ENCODE peak calls at places on chromosomes 16 and 17, in four cellular contexts. One of them, this sample, is unnamed.

GRCh38 chr16:18816286-18816685 is 14.9 kb upstream of the ARL6IP1 start:
- DNase-seq in transverse colon: no peak
- DNase-seq in SJSA1: no peak
- DNase-seq in esophagus muscularis mucosa: no peak
- DNase-seq in this sample: no peak

GRCh38 chr16:27844826-27845225 is 218.7 kb downstream of the GSG1L start:
- DNase-seq in transverse colon: no peak
- DNase-seq in SJSA1: no peak
- DNase-seq in esophagus muscularis mucosa: no peak
- DNase-seq in this sample: no peak

GRCh38 chr17:68718924-68719323 is 117.8 kb upstream of the FAM20A start:
- DNase-seq in transverse colon: no peak
- DNase-seq in SJSA1: no peak
- DNase-seq in esophagus muscularis mucosa: no peak
- DNase-seq in this sample: no peak

GRCh38 chr16:52548261-52549010 is 1.5 kb upstream of the TOX3 start:
- DNase-seq in transverse colon: no peak
- DNase-seq in SJSA1: no peak
- DNase-seq in esophagus muscularis mucosa: no peak
- DNase-seq in this sample: no peak

GRCh38 chr17:59565959-59566324 is 532 bp downstream of the DHX40 start:
- DNase-seq in transverse colon: peak
- DNase-seq in SJSA1: peak
- DNase-seq in esophagus muscularis mucosa: no peak
- DNase-seq in this sample: peak

GRCh38 chr17:64357191-64357981 is 33.3 kb downstream of the PECAM1 start:
- DNase-seq in transverse colon: peak
- DNase-seq in SJSA1: peak
- DNase-seq in esophagus muscularis mucosa: peak
- DNase-seq in this sample: peak

GRCh38 chr17:50516980-50517379 is 8.7 kb downstream of the MYCBPAP start:
- DNase-seq in transverse colon: no peak
- DNase-seq in SJSA1: no peak
- DNase-seq in esophagus muscularis mucosa: no peak
- DNase-seq in this sample: no peak

GRCh38 chr17:60390881-60391418 is 983 bp downstream of the USP32 start:
- DNase-seq in transverse colon: peak
- DNase-seq in SJSA1: peak
- DNase-seq in esophagus muscularis mucosa: peak
- DNase-seq in this sample: no peak

GRCh38 chr17:80694085-80694991 is 149.7 kb downstream of the RPTOR start:
- DNase-seq in transverse colon: no peak
- DNase-seq in SJSA1: no peak
- DNase-seq in esophagus muscularis mucosa: no peak
- DNase-seq in this sample: no peak

GRCh38 chr16:47196457-47196856 is 52.7 kb upstream of the NETO2 start:
- DNase-seq in transverse colon: no peak
- DNase-seq in SJSA1: no peak
- DNase-seq in esophagus muscularis mucosa: no peak
- DNase-seq in this sample: no peak

GRCh38 chr16:4450430-4450829 is 24.0 kb downstream of the NMRAL1 start:
- DNase-seq in transverse colon: no peak
- DNase-seq in SJSA1: no peak
- DNase-seq in esophagus muscularis mucosa: no peak
- DNase-seq in this sample: no peak

GRCh38 chr17:81190591-81190990 is 24.6 kb upstream of the AATK start:
- DNase-seq in transverse colon: no peak
- DNase-seq in SJSA1: no peak
- DNase-seq in esophagus muscularis mucosa: no peak
- DNase-seq in this sample: no peak

GRCh38 chr17:49494937-49495841 is at the start of gene NGFR:
- DNase-seq in transverse colon: peak
- DNase-seq in SJSA1: peak
- DNase-seq in esophagus muscularis mucosa: no peak
- DNase-seq in this sample: no peak

GRCh38 chr16:11015607-11016006 is 71.2 kb downstream of the CLEC16A start:
- DNase-seq in transverse colon: no peak
- DNase-seq in SJSA1: no peak
- DNase-seq in esophagus muscularis mucosa: no peak
- DNase-seq in this sample: no peak

DNA sequence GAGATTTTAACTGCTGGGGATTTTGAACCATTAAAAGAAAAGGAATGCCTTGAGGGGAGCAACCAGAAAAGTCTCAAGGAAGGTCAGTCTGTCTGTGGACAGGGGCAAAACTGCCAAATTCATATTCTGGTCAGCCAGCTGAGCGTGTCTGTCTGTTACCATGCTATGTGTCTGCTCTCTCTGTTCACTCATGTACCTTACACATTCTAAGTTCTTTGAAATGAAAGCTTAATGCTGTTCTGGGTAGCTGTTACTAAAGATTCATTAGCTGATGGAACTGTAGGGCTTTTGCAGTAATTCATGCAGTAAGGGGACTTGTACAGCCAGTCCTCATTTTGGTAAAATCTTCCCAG is 115.8 kb downstream of the MRTFB start:
- DNase-seq in transverse colon: no peak
- DNase-seq in SJSA1: no peak
- DNase-seq in esophagus muscularis mucosa: no peak
- DNase-seq in this sample: no peak
- H3K4me3 ChIP-seq in transverse colon: peak
- H3K4me3 ChIP-seq in SJSA1: no peak
- H3K4me3 ChIP-seq in esophagus muscularis mucosa: peak
- H3K4me3 ChIP-seq in this sample: peak

GRCh38 chr16:31149332-31149731 is 534 bp downstream of the PRSS36 start:
- DNase-seq in transverse colon: peak
- DNase-seq in SJSA1: no peak
- DNase-seq in esophagus muscularis mucosa: no peak
- DNase-seq in this sample: no peak

GRCh38 chr16:31148896-31149295 is 970 bp downstream of the PRSS36 start:
- DNase-seq in transverse colon: no peak
- DNase-seq in SJSA1: no peak
- DNase-seq in esophagus muscularis mucosa: no peak
- DNase-seq in this sample: no peak

GRCh38 chr16:31149894-31150890 is at the start of gene PRSS36:
- DNase-seq in transverse colon: peak
- DNase-seq in SJSA1: no peak
- DNase-seq in esophagus muscularis mucosa: no peak
- DNase-seq in this sample: no peak

GRCh38 chr16:31147574-31147973 is 2.3 kb downstream of the PRSS36 start:
- DNase-seq in transverse colon: no peak
- DNase-seq in SJSA1: no peak
- DNase-seq in esophagus muscularis mucosa: no peak
- DNase-seq in this sample: no peak

GRCh38 chr16:31148281-31148728 is 1.6 kb downstream of the PRSS36 start:
- DNase-seq in transverse colon: peak
- DNase-seq in SJSA1: no peak
- DNase-seq in esophagus muscularis mucosa: no peak
- DNase-seq in this sample: no peak
- H3K4me3 ChIP-seq in transverse colon: peak
- H3K4me3 ChIP-seq in SJSA1: no peak
- H3K4me3 ChIP-seq in esophagus muscularis mucosa: no peak
- H3K4me3 ChIP-seq in this sample: no peak

GRCh38 chr17:2357237-2357636 is 19.9 kb downstream of the SGSM2 start:
- DNase-seq in transverse colon: no peak
- DNase-seq in SJSA1: no peak
- DNase-seq in esophagus muscularis mucosa: no peak
- DNase-seq in this sample: no peak
- H3K4me3 ChIP-seq in transverse colon: no peak
- H3K4me3 ChIP-seq in SJSA1: no peak
- H3K4me3 ChIP-seq in esophagus muscularis mucosa: no peak
- H3K4me3 ChIP-seq in this sample: no peak

DNA sequence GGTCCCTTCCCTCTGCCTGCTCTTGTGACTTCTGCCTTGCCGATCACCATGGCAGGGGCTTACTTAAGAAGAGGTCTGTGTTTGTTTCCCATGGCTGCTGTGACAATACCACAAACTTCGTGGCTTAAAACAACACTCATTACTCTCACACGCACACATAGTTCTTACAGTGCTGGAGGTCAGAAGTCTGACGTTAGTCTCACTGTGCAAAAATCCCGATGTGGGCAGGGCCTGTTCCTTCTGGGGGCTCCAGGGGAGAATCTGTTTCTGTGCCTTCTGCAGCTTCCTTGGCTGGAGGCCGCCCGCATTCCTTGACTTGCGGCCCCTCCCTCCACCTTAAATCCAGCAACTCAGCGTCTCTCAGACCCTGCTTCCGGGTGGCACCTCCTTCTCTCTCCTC is 249.2 kb upstream of the GSE1 start:
- DNase-seq in transverse colon: no peak
- DNase-seq in SJSA1: peak
- DNase-seq in esophagus muscularis mucosa: no peak
- DNase-seq in this sample: peak
- H3K4me3 ChIP-seq in transverse colon: no peak
- H3K4me3 ChIP-seq in SJSA1: no peak
- H3K4me3 ChIP-seq in esophagus muscularis mucosa: no peak
- H3K4me3 ChIP-seq in this sample: no peak

GRCh38 chr17:29623283-29623647 is 553 bp upstream of the CORO6 start:
- DNase-seq in transverse colon: no peak
- DNase-seq in SJSA1: no peak
- DNase-seq in esophagus muscularis mucosa: no peak
- DNase-seq in this sample: no peak
- H3K4me3 ChIP-seq in transverse colon: peak
- H3K4me3 ChIP-seq in SJSA1: no peak
- H3K4me3 ChIP-seq in esophagus muscularis mucosa: peak
- H3K4me3 ChIP-seq in this sample: peak

DNA sequence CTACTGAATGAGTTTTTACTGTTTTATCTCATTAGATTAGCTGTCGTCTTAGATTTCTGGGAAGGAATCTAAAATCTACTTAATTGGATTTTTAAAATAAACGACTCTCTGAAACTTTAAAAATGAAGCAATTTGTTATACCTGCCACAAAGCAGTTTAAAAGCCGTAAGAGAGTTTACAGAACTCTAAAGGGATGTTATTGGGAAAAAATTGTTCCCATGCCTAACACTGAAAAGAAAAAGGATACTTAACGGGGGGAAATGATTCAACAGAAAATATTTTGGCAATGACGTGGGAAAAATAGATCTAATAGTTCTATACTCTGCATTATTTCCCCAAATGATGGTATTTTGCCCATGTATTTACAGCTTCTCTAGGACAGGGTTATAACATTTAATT is 27.0 kb downstream of the ARHGAP17 start:
- DNase-seq in transverse colon: no peak
- DNase-seq in SJSA1: no peak
- DNase-seq in esophagus muscularis mucosa: no peak
- DNase-seq in this sample: no peak
- H3K4me3 ChIP-seq in transverse colon: no peak
- H3K4me3 ChIP-seq in SJSA1: no peak
- H3K4me3 ChIP-seq in esophagus muscularis mucosa: peak
- H3K4me3 ChIP-seq in this sample: no peak

GRCh38 chr16:29011851-29012250 is 27.0 kb downstream of the LAT start:
- DNase-seq in transverse colon: no peak
- DNase-seq in SJSA1: no peak
- DNase-seq in esophagus muscularis mucosa: no peak
- DNase-seq in this sample: no peak

GRCh38 chr16:29011112-29011511 is 26.3 kb downstream of the LAT start:
- DNase-seq in transverse colon: no peak
- DNase-seq in SJSA1: no peak
- DNase-seq in esophagus muscularis mucosa: no peak
- DNase-seq in this sample: no peak

GRCh38 chr16:29009050-29009837 is 24.4 kb downstream of the LAT start:
- DNase-seq in transverse colon: no peak
- DNase-seq in SJSA1: no peak
- DNase-seq in esophagus muscularis mucosa: no peak
- DNase-seq in this sample: no peak

GRCh38 chr16:29009838-29010166 is 24.9 kb downstream of the LAT start:
- DNase-seq in transverse colon: no peak
- DNase-seq in SJSA1: no peak
- DNase-seq in esophagus muscularis mucosa: no peak
- DNase-seq in this sample: no peak

DNA sequence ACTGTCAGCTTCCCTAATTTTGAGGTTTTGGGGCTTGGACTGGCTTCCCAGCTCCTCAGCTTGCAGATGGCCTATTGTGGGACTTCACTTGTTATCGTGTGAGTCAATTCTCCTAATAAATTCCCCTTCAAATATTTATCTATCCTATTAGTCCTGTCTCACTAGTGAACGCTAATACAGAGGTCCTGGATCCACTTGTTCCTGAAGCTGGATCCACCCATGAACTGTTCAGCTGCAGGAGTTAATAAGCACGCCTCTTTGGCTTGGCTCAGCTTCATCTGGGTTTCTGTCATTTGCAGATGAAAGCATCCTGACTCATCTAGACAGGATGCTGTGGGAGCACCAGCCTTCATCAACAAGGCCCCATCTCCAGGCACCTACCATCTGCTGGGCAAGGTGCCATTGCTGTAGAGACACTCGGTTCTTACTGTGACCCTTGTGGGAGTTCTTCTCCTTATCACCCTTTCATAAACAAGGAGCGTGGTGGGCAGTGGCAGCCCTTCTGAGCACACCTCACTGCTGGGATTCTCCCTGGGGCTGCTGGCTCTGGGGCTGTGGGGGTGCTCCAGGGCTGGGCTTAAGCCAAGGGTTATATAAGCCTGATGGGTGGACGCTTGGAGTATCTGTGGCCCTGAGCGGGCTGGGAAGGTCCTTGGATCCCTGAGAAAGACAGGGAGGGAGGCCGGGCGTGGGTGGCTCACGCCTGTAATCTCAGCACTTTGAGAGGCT is 23.2 kb downstream of the LAT start:
- DNase-seq in transverse colon: no peak
- DNase-seq in SJSA1: no peak
- DNase-seq in esophagus muscularis mucosa: no peak
- DNase-seq in this sample: peak
- H3K4me3 ChIP-seq in transverse colon: no peak
- H3K4me3 ChIP-seq in SJSA1: no peak
- H3K4me3 ChIP-seq in esophagus muscularis mucosa: no peak
- H3K4me3 ChIP-seq in this sample: no peak

This sample was measured in astrocyte of the cerebellum.